ENCODE peak calls at places on chromosomes 6 and 20, in four cellular contexts. S is adrenal gland, B is transverse colon, Z is omental fat pad. D is an unnamed sample.

GRCh38 chr6:14943116-14943515 is 302.8 kb upstream of the JARID2 start:
- DNase-seq in S (no peak), B (no peak), Z (no peak), D (no peak)

GRCh38 chr6:156942266-156942665 is 165.1 kb downstream of the ARID1B start:
- DNase-seq in S (no peak), B (no peak), Z (no peak), D (no peak)

GRCh38 chr20:37986873-37987601 is 46.2 kb downstream of the TTI1 start:
- DNase-seq in S (peak; percentile 71), B (peak; percentile 35), Z (no peak), D (no peak)

GRCh38 chr6:162572240-162572639 is 155.3 kb downstream of the PRKN start:
- DNase-seq in S (no peak), B (no peak), Z (no peak), D (no peak)

GRCh38 chr20:64159286-64159680 is 5.0 kb upstream of the MYT1 start:
- DNase-seq in S (no peak), B (no peak), Z (no peak), D (no peak)

GRCh38 chr6:135054238-135054574 is 416 bp downstream of the HBS1L start:
- DNase-seq in S (no peak), B (no peak), Z (no peak), D (no peak)

GRCh38 chr20:44448753-44449546 is 26.7 kb upstream of the TTPAL start:
- DNase-seq in S (peak; percentile 67), B (peak; percentile 52), Z (no peak), D (no peak)

GRCh38 chr6:42727627-42728026 is 5.2 kb upstream of the PRPH2 start:
- DNase-seq in S (no peak), B (no peak), Z (no peak), D (no peak)

GRCh38 chr20:57500235-57500634 is 24.7 kb downstream of the CTCFL start:
- DNase-seq in S (no peak), B (no peak), Z (no peak), D (no peak)

GRCh38 chr6:155030148-155030720 is 35.1 kb downstream of the TIAM2 start:
- DNase-seq in S (no peak), B (no peak), Z (no peak), D (no peak)

GRCh38 chr20:50146732-50147662 is 6.5 kb downstream of the PEDS1 start:
- DNase-seq in S (no peak), B (peak; percentile 66), Z (no peak), D (no peak)

GRCh38 chr6:145502417-145502816 is 232.9 kb downstream of the EPM2A start:
- DNase-seq in S (no peak), B (no peak), Z (no peak), D (no peak)

GRCh38 chr6:39377530-39377929 is 55.0 kb upstream of the KCNK16 start:
- DNase-seq in S (peak; percentile 80), B (peak; percentile 73), Z (no peak), D (peak; percentile 37)

GRCh38 chr20:62010551-62011402 is 54.9 kb downstream of the TAF4 start:
- DNase-seq in S (peak; percentile 68), B (peak; percentile 53), Z (no peak), D (peak; percentile 50)

DNA sequence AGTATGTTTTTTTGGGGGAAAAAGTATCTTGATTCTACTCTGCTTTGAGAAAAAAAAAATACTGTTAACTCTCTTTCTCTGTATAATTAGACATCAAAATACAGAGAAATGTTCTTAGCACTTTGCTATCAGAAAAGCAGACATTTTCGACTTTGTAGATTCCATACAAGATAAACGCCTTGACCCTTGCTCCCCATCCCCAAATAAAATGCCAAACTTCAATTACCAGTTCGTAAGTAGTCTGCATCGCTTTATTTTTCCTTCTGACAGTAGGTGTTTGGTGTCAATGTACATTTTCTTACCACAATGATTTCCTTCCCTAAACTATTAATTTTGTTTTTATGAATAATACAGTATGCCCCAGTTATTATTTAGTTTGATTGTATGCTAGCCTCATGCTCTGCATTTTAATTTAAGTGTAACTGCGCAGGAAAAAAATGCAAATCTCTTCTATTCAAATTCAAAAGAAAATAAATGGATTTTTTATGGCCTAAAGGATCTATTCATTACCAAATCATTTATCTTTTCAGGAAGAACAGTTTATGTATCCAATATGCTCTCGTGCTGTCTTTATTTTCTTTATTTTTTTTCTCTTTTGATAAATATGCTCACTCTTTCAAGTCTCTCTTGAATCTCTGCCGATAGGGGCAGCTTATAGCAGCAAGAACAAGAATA is 84.8 kb upstream of the ZNF217 start:
- DNase-seq in S (no peak), B (no peak), Z (no peak), D (no peak)
- TF ChIP-seq CTCF in S (no peak), B (no peak), Z (no peak), D (no peak)

GRCh38 chr6:142822882-142823578 is 121.9 kb downstream of the HIVEP2 start:
- DNase-seq in S (no peak), B (no peak), Z (no peak), D (no peak)
- TF ChIP-seq CTCF in S (no peak), B (no peak), Z (no peak), D (peak; percentile 38)

GRCh38 chr6:124885171-124885570 is 77.1 kb upstream of the RNF217 start:
- DNase-seq in S (no peak), B (no peak), Z (no peak), D (no peak)

GRCh38 chr6:124882580-124883393 is 79.5 kb upstream of the RNF217 start:
- DNase-seq in S (no peak), B (no peak), Z (no peak), D (no peak)

GRCh38 chr6:124879992-124880355 is 82.3 kb upstream of the RNF217 start:
- DNase-seq in S (no peak), B (no peak), Z (no peak), D (no peak)

GRCh38 chr6:124879110-124879991 is 82.9 kb upstream of the RNF217 start:
- DNase-seq in S (no peak), B (no peak), Z (no peak), D (no peak)

GRCh38 chr6:124881898-124882579 is 80.2 kb upstream of the RNF217 start:
- DNase-seq in S (peak; percentile 28), B (no peak), Z (no peak), D (no peak)
- TF ChIP-seq CTCF in S (no peak), B (no peak), Z (no peak), D (no peak)

DNA sequence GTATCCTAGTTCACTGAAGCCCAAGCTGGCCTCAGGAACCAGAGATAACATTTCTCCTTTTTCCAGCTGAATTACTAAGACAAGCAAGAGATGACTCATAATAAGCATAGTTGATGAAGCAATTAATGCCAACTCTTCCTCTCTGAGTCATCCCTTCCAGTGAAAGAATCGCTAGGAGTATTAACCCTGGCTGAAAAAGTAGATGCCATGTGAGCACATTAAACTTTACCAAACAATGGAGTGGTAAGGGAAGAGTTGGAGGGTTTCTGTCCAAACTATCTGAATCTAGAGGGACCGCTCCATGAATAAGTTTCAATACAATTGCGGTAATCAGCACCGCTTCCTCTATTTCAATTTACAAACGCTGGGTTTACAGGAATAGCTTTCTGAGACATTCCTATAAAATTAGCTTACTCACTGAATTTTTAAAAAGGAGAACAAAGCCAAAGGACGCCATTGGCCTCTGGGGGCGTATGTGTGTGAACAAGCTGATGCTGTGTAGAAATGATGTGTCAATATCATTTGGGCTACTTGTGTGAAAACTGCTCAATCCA is 48.3 kb downstream of the ATXN1 start:
- DNase-seq in S (peak; percentile 62), B (peak; percentile 35), Z (no peak), D (no peak)
- TF ChIP-seq CTCF in S (peak; percentile 26), B (no peak), Z (no peak), D (no peak)

DNA sequence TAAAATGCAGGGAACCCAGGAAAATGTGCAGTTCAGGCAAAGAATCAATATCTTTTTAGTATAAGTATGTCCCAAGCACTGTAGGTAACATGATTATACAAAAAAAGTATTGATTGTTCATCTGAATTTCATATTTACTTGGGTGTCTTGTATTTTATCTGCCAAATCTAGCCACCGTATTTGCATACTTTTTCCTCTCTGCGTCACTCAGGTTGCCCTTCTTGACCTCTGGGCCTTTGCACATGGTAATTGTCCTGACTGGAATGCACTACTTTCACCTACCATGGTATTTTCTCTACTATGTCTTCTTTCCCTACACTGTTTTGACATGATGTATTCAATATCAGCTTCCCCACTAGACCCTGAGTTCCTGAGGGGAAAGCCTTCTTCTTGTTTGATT is 15.2 kb downstream of the GSTA3 start:
- DNase-seq in S (no peak), B (no peak), Z (no peak), D (no peak)
- TF ChIP-seq CTCF in S (no peak), B (no peak), Z (no peak), D (no peak)

GRCh38 chr6:8275667-8276066 is 159.7 kb downstream of the SLC35B3 start:
- DNase-seq in S (no peak), B (no peak), Z (no peak), D (no peak)

GRCh38 chr6:8277769-8278168 is 157.6 kb downstream of the SLC35B3 start:
- DNase-seq in S (no peak), B (no peak), Z (no peak), D (no peak)

GRCh38 chr6:8274240-8274639 is 161.1 kb downstream of the SLC35B3 start:
- DNase-seq in S (no peak), B (no peak), Z (no peak), D (no peak)

GRCh38 chr6:8278562-8278961 is 156.8 kb downstream of the SLC35B3 start:
- DNase-seq in S (no peak), B (no peak), Z (no peak), D (no peak)

DNA sequence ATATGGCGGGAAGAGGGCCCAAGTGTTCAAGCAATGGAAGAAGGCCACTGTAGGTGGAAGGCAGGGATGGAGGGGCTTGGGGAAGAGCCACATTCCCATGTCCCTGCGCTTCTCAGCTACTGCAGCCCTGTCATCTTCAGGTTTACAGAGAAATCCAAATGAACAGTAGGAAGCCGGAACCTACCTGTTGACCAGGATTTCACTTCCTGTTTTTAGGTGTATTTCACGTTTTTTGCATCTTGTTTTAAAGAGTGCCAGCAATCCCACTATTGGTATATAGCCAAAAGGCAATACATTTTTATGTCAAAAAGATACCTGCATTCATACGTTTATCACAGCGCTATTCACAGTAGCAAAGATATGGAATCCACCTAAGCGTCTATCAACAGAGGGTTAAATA is 159.2 kb downstream of the SLC35B3 start:
- DNase-seq in S (no peak), B (no peak), Z (no peak), D (no peak)
- TF ChIP-seq CTCF in S (no peak), B (no peak), Z (no peak), D (no peak)

GRCh38 chr6:93017626-93018025 is 401.7 kb downstream of the EPHA7 start:
- DNase-seq in S (no peak), B (no peak), Z (no peak), D (no peak)
- TF ChIP-seq CTCF in S (no peak), B (no peak), Z (no peak), D (no peak)

DNA sequence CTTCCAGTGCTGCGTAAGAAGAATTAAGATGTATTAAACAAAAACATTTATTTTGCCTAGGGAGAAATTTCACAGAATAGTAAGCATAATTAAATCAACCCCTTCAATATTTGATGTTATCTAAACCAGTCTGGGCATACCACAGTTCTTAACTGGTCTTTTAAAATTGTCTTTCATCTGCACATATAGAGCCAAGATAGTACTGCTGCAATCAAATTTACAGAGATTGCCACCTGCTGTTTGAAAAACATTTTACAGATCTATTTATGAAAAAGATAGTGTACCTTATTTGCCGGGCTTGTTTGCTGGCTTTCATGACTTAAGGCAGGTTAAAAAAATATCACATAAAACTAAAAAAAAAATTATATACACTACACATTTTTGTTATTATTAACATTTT is 323.2 kb downstream of the ADGRB3 start:
- DNase-seq in S (no peak), B (no peak), Z (no peak), D (no peak)
- TF ChIP-seq CTCF in S (peak; percentile 43), B (no peak), Z (no peak), D (peak; percentile 33)

D was measured in mesothelial cell of epicardium.